ENCODE peak calls at places on chromosomes 11 and 22, in six cellular contexts. I is stomach, G is ovary, Q is right lobe of liver, T is mucosa of descending colon, S is left ventricle myocardium inferior. B is an unnamed sample. For H3K4me1, the result is how much of the 10 kb centered on the place peaks cover.

GRCh38 chr11:7020183-7020917 is at the start of the genes NLRP14 and ZNF214:
- DNase-seq in I (peak), G (peak), Q (peak), T (peak), S (peak), B (peak)

GRCh38 chr22:30754521-30754920 is 59.8 kb downstream of the OSBP2 start:
- DNase-seq in I (no peak), G (no peak), Q (no peak), T (no peak), S (no peak), B (no peak)

GRCh38 chr11:113373981-113374560 is 13.5 kb upstream of the ANKK1 start:
- DNase-seq in I (no peak), G (no peak), Q (no peak), T (no peak), S (no peak), B (no peak)

GRCh38 chr11:115466122-115466521 is 38.1 kb downstream of the CADM1 start:
- DNase-seq in I (no peak), G (no peak), Q (no peak), T (no peak), S (no peak), B (no peak)

GRCh38 chr11:198236-198806 is 5.4 kb downstream of the SCGB1C1 start:
- DNase-seq in I (peak), G (peak), Q (peak), T (no peak), S (no peak), B (peak)

GRCh38 chr11:119332111-119332765 is 2.1 kb upstream of the RNF26 start:
- DNase-seq in I (no peak), G (no peak), Q (no peak), T (no peak), S (no peak), B (no peak)

GRCh38 chr11:125175896-125176575 is 11.5 kb downstream of the PKNOX2 start:
- DNase-seq in I (no peak), G (no peak), Q (no peak), T (no peak), S (no peak), B (no peak)

GRCh38 chr11:129861702-129862107 is 33.7 kb downstream of the NFRKB start:
- DNase-seq in I (peak), G (peak), Q (peak), T (peak), S (peak), B (no peak)

GRCh38 chr11:416757-417621 is 2.2 kb upstream of the SIGIRR start:
- DNase-seq in I (peak), G (no peak), Q (peak), T (peak), S (peak), B (peak)

GRCh38 chr11:77111946-77112345 is 9.3 kb downstream of the OMP start:
- DNase-seq in I (no peak), G (no peak), Q (no peak), T (no peak), S (no peak), B (no peak)

GRCh38 chr11:13126430-13126829 is 117.3 kb downstream of the RASSF10 start:
- DNase-seq in I (peak), G (no peak), Q (no peak), T (no peak), S (no peak), B (no peak)

GRCh38 chr11:94732617-94733292 is 35.4 kb upstream of the AMOTL1 start:
- DNase-seq in I (no peak), G (no peak), Q (peak), T (no peak), S (peak), B (peak)

GRCh38 chr22:31647516-31647915 is 14.5 kb downstream of the PISD start:
- DNase-seq in I (no peak), G (no peak), Q (no peak), T (no peak), S (no peak), B (no peak)

GRCh38 chr22:23394525-23395326 is 185.4 kb downstream of the IGLL1 start:
- DNase-seq in I (no peak), G (peak), Q (no peak), T (no peak), S (no peak), B (no peak)
- H3K4me3 ChIP-seq in I (no peak), G (no peak), Q (no peak), T (no peak), S (no peak), B (no peak)

GRCh38 chr11:123559418-123559817 is 95.0 kb downstream of the SCN3B start:
- DNase-seq in I (no peak), G (no peak), Q (no peak), T (no peak), S (no peak), B (no peak)
- TF ChIP-seq CTCF in I (no peak), G (no peak), Q (no peak), T (no peak), S (no peak), B (no peak)

DNA sequence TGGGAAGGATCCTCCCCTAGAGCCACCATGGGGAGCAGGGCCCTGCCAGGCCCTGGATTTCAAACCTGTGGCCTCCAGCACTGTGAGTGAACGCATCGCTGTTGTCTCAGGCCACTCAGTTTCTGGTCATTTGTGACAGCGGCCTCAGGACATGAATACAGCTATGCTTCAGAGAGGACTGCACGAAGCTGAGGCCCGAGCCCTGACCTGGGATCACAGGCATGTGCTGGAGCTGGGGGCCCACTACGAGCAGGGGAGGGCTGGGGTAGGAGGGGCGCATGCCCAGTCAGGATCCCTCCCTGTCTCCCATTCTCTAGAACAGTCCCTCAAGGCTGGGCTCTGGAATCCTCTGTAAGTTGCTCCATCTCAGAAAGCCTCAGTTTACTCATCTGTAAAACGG is 242.1 kb downstream of the CTTN start:
- DNase-seq in I (no peak), G (no peak), Q (no peak), T (no peak), S (no peak), B (no peak)
- H3K4me1 ChIP-seq in I (under half), G (under half), Q (under half), T (under half), S (under half), B (under half)

GRCh38 chr22:36375071-36375980 is 12.4 kb downstream of the MYH9 start:
- DNase-seq in I (no peak), G (no peak), Q (no peak), T (no peak), S (no peak), B (no peak)

GRCh38 chr22:36379593-36380361 is 8.0 kb downstream of the MYH9 start:
- DNase-seq in I (no peak), G (no peak), Q (no peak), T (no peak), S (no peak), B (no peak)

GRCh38 chr22:36377022-36377631 is 10.6 kb downstream of the MYH9 start:
- DNase-seq in I (no peak), G (no peak), Q (no peak), T (no peak), S (no peak), B (no peak)

GRCh38 chr22:36376265-36376664 is 11.5 kb downstream of the MYH9 start:
- DNase-seq in I (no peak), G (no peak), Q (no peak), T (no peak), S (no peak), B (no peak)

DNA sequence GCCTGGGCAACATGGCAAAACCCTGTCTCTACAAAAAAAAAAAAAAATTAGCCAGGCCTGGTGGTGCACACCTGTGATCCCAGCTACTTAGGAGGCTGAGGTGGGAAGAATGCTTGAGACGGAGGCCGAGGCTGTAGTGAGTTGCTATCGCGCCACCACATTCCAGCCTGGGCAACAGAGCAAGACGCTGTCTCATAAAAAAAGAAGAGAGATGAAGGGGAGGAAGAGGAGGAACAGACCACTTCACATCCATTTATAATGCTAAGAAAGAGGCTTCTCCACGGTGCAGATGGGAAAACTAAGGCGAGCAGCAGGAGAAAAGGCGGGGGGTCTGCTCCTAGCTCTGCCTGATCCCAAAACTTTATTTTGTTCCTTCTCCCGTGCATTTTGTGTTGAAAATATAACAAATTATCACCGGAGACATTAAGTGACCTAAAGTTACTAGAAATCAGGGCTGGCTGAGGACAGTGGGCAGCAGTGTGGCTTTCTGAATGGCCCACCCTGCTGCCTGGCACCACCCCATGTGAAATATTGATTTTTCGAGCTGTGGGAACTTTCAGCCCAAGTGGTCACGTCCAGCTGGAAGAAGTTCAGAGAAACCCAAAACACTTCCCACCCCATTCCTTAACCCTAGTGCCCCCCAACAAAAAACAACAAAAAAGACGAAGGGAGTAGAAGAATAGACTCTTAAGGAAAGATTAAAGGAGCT is 9.5 kb downstream of the MYH9 start:
- DNase-seq in I (no peak), G (no peak), Q (no peak), T (no peak), S (no peak), B (no peak)
- H3K4me3 ChIP-seq in I (no peak), G (no peak), Q (no peak), T (no peak), S (peak), B (no peak)

GRCh38 chr11:75450826-75451783 is 18.1 kb upstream of the KLHL35 start:
- DNase-seq in I (no peak), G (no peak), Q (no peak), T (no peak), S (no peak), B (no peak)
- TF ChIP-seq CTCF in I (no peak), G (no peak), Q (peak), T (peak), S (peak), B (peak)

DNA sequence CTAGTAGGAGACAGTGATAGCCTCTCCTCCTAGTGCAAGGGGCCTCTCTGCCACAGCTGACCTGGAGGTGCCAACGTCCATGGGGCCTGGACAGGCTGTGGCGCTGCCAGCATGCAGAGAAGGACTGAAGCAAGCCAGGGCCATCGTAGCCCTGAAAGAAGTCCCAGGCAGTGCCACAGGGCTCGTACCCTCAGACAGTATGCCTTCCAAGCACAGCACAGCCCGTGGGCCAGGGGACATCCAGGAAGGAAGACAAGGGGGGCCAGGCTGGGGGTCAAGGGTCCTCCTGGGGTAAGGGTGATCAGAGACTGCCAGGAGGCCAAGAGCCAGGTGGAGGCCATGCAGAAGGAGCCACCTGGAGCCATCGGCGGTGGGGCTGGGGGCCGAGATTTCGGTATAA is 20.4 kb upstream of the MOB2 start:
- DNase-seq in I (no peak), G (no peak), Q (peak), T (no peak), S (peak), B (peak)
- H3K4me1 ChIP-seq in I (half or more), G (under half), Q (under half), T (under half), S (half or more), B (under half)

GRCh38 chr11:131975624-131976420 is 605.4 kb downstream of the NTM start:
- DNase-seq in I (no peak), G (no peak), Q (no peak), T (no peak), S (no peak), B (no peak)

GRCh38 chr11:131977231-131977630 is 606.8 kb downstream of the NTM start:
- DNase-seq in I (no peak), G (no peak), Q (no peak), T (no peak), S (no peak), B (no peak)

GRCh38 chr11:131978351-131978750 is 607.9 kb downstream of the NTM start:
- DNase-seq in I (no peak), G (no peak), Q (no peak), T (no peak), S (no peak), B (no peak)

GRCh38 chr11:131979364-131979763 is 608.9 kb downstream of the NTM start:
- DNase-seq in I (no peak), G (no peak), Q (no peak), T (no peak), S (no peak), B (no peak)

GRCh38 chr11:131977854-131978253 is 607.4 kb downstream of the NTM start:
- DNase-seq in I (no peak), G (no peak), Q (no peak), T (no peak), S (no peak), B (no peak)
- H3K4me3 ChIP-seq in I (no peak), G (no peak), Q (no peak), T (no peak), S (no peak), B (no peak)